ENCODE peak calls at places on chromosomes 3 and 15, in four cellular contexts. One of them, this sample, is unnamed.

GRCh38 chr15:78080088-78080460 is 2.6 kb upstream of the TBC1D2B start:
- DNase-seq in body of pancreas: no peak
- DNase-seq in A549: no peak
- DNase-seq in prostate gland: no peak
- DNase-seq in this sample: no peak

GRCh38 chr3:35322070-35322469 is 317.3 kb upstream of the ARPP21 start:
- DNase-seq in A549: no peak
- DNase-seq in body of pancreas: no peak
- DNase-seq in prostate gland: no peak
- DNase-seq in this sample: no peak

GRCh38 chr3:126636436-126636835 is 18.5 kb downstream of the TXNRD3 start:
- DNase-seq in body of pancreas: no peak
- DNase-seq in A549: no peak
- DNase-seq in prostate gland: no peak
- DNase-seq in this sample: no peak

GRCh38 chr3:62630664-62631063 is 244.6 kb downstream of the CADPS start:
- DNase-seq in A549: no peak
- DNase-seq in body of pancreas: no peak
- DNase-seq in prostate gland: no peak
- DNase-seq in this sample: no peak

GRCh38 chr3:124700880-124701684 is 29.2 kb upstream of the UMPS start:
- DNase-seq in A549: no peak
- DNase-seq in body of pancreas: peak; percentile 51
- DNase-seq in prostate gland: no peak
- DNase-seq in this sample: no peak

GRCh38 chr15:22799902-22800301 is 13.5 kb downstream of the NIPA1 start:
- DNase-seq in prostate gland: no peak
- DNase-seq in body of pancreas: no peak
- DNase-seq in A549: no peak
- DNase-seq in this sample: no peak

GRCh38 chr15:99917237-99917636 is 184.0 kb upstream of the LYSMD4 start:
- DNase-seq in A549: no peak
- DNase-seq in body of pancreas: no peak
- DNase-seq in prostate gland: no peak
- DNase-seq in this sample: no peak

GRCh38 chr3:69433016-69433937 is 47.4 kb upstream of the FRMD4B start:
- DNase-seq in prostate gland: no peak
- DNase-seq in body of pancreas: no peak
- DNase-seq in A549: peak; percentile 6
- DNase-seq in this sample: no peak

GRCh38 chr15:100780208-100780800 is 99.3 kb upstream of the ALDH1A3 start:
- DNase-seq in prostate gland: peak; percentile 2
- DNase-seq in A549: no peak
- DNase-seq in body of pancreas: no peak
- DNase-seq in this sample: no peak

GRCh38 chr3:59784164-59784563 is 734.3 kb upstream of the CFAP20DC start:
- DNase-seq in body of pancreas: no peak
- DNase-seq in A549: no peak
- DNase-seq in prostate gland: no peak
- DNase-seq in this sample: no peak

GRCh38 chr15:75835990-75836952 is 7.0 kb upstream of the UBE2Q2 start:
- DNase-seq in A549: no peak
- DNase-seq in body of pancreas: no peak
- DNase-seq in prostate gland: no peak
- DNase-seq in this sample: no peak

GRCh38 chr3:25830373-25831305 is 40.7 kb downstream of the OXSM start:
- DNase-seq in A549: no peak
- DNase-seq in body of pancreas: no peak
- DNase-seq in prostate gland: peak; percentile 53
- DNase-seq in this sample: no peak

GRCh38 chr15:78909791-78910228 is 35.0 kb downstream of the CTSH start:
- DNase-seq in A549: peak; percentile 63
- DNase-seq in prostate gland: no peak
- DNase-seq in body of pancreas: no peak
- DNase-seq in this sample: no peak

GRCh38 chr3:100782359-100782758 is 73.1 kb downstream of the TFG start:
- DNase-seq in prostate gland: no peak
- DNase-seq in body of pancreas: no peak
- DNase-seq in A549: no peak
- DNase-seq in this sample: no peak

GRCh38 chr15:25171111-25171811 is 216.5 kb downstream of the SNRPN start:
- DNase-seq in A549: no peak
- DNase-seq in prostate gland: peak; percentile 2
- DNase-seq in body of pancreas: peak; percentile 3
- DNase-seq in this sample: no peak

GRCh38 chr15:88802991-88803240 is 320 bp upstream of the ACAN start:
- DNase-seq in A549: no peak
- DNase-seq in body of pancreas: no peak
- DNase-seq in prostate gland: no peak
- DNase-seq in this sample: no peak

GRCh38 chr15:37078000-37078399 is 22.3 kb downstream of the MEIS2 start:
- DNase-seq in A549: no peak
- DNase-seq in prostate gland: no peak
- DNase-seq in body of pancreas: no peak
- DNase-seq in this sample: no peak

GRCh38 chr15:48962662-48963523 is 826 bp downstream of the SHC4 start:
- DNase-seq in prostate gland: peak; percentile 33
- DNase-seq in A549: no peak
- DNase-seq in body of pancreas: peak; percentile 37
- DNase-seq in this sample: no peak

GRCh38 chr3:31832576-31832975 is 148.5 kb downstream of the OSBPL10 start:
- DNase-seq in body of pancreas: no peak
- DNase-seq in prostate gland: no peak
- DNase-seq in A549: no peak
- DNase-seq in this sample: no peak

GRCh38 chr15:45457641-45458539 is 64.7 kb downstream of the SLC30A4 start:
- DNase-seq in body of pancreas: peak; percentile 80
- DNase-seq in A549: peak; percentile 71
- DNase-seq in prostate gland: peak; percentile 82
- DNase-seq in this sample: peak; percentile 66

GRCh38 chr3:29410660-29411405 is 130.0 kb downstream of the RBMS3 start:
- DNase-seq in prostate gland: no peak
- DNase-seq in A549: no peak
- DNase-seq in body of pancreas: no peak
- DNase-seq in this sample: no peak

GRCh38 chr3:67605377-67605776 is 49.0 kb downstream of the SUCLG2 start:
- DNase-seq in prostate gland: no peak
- DNase-seq in A549: peak; percentile 59
- DNase-seq in body of pancreas: no peak
- DNase-seq in this sample: no peak

GRCh38 chr15:68371851-68372250 is 60.1 kb downstream of the ITGA11 start:
- DNase-seq in A549: no peak
- DNase-seq in prostate gland: no peak
- DNase-seq in body of pancreas: no peak
- DNase-seq in this sample: no peak

GRCh38 chr3:175713263-175713662 is 854.1 kb downstream of the NAALADL2 start:
- DNase-seq in prostate gland: no peak
- DNase-seq in A549: no peak
- DNase-seq in body of pancreas: no peak
- DNase-seq in this sample: no peak

GRCh38 chr3:62559831-62560445 is 186.6 kb upstream of the FEZF2 start:
- DNase-seq in body of pancreas: no peak
- DNase-seq in prostate gland: no peak
- DNase-seq in A549: peak; percentile 22
- DNase-seq in this sample: peak; percentile 25

GRCh38 chr3:146142757-146143156 is 18.2 kb downstream of the PLOD2 start:
- DNase-seq in prostate gland: no peak
- DNase-seq in A549: no peak
- DNase-seq in body of pancreas: no peak
- DNase-seq in this sample: no peak

GRCh38 chr3:10371167-10371566 is 50.3 kb upstream of the SEC13 start:
- DNase-seq in A549: no peak
- DNase-seq in body of pancreas: no peak
- DNase-seq in prostate gland: no peak
- DNase-seq in this sample: no peak

GRCh38 chr3:13266651-13267347 is 153.3 kb downstream of the NUP210 start:
- DNase-seq in body of pancreas: no peak
- DNase-seq in A549: no peak
- DNase-seq in prostate gland: no peak
- DNase-seq in this sample: no peak

GRCh38 chr3:126351086-126351770 is 6.0 kb downstream of the KLF15 start:
- DNase-seq in body of pancreas: peak; percentile 13
- DNase-seq in prostate gland: no peak
- DNase-seq in A549: no peak
- DNase-seq in this sample: no peak

GRCh38 chr3:73508330-73508954 is 116.3 kb downstream of the PDZRN3 start:
- DNase-seq in body of pancreas: peak; percentile 72
- DNase-seq in prostate gland: peak; percentile 82
- DNase-seq in A549: peak; percentile 60
- DNase-seq in this sample: peak; percentile 1

GRCh38 chr3:14303336-14304100 is 98.9 kb upstream of the SLC6A6 start:
- DNase-seq in body of pancreas: no peak
- DNase-seq in A549: no peak
- DNase-seq in prostate gland: peak; percentile 73
- DNase-seq in this sample: no peak

GRCh38 chr3:129439381-129439816 is 349 bp downstream of the MBD4 start:
- DNase-seq in body of pancreas: peak; percentile 40
- DNase-seq in prostate gland: peak; percentile 24
- DNase-seq in A549: peak; percentile 15
- DNase-seq in this sample: no peak

GRCh38 chr15:49842331-49842730 is 221.5 kb downstream of the DTWD1 start:
- DNase-seq in body of pancreas: no peak
- DNase-seq in prostate gland: no peak
- DNase-seq in A549: no peak
- DNase-seq in this sample: no peak

GRCh38 chr3:45988100-45988761 is 7.4 kb downstream of the FYCO1 start:
- DNase-seq in prostate gland: no peak
- DNase-seq in A549: no peak
- DNase-seq in body of pancreas: no peak
- DNase-seq in this sample: no peak
- H3K4me1 ChIP-seq in prostate gland: peaks cover 40% of the 10 kb centered on the region
- H3K4me1 ChIP-seq in A549: peaks cover 43% of the 10 kb centered on the region
- H3K4me1 ChIP-seq in body of pancreas: peaks cover 95% of the 10 kb centered on the region
- H3K4me1 ChIP-seq in this sample: peaks cover 30% of the 10 kb centered on the region

DNA sequence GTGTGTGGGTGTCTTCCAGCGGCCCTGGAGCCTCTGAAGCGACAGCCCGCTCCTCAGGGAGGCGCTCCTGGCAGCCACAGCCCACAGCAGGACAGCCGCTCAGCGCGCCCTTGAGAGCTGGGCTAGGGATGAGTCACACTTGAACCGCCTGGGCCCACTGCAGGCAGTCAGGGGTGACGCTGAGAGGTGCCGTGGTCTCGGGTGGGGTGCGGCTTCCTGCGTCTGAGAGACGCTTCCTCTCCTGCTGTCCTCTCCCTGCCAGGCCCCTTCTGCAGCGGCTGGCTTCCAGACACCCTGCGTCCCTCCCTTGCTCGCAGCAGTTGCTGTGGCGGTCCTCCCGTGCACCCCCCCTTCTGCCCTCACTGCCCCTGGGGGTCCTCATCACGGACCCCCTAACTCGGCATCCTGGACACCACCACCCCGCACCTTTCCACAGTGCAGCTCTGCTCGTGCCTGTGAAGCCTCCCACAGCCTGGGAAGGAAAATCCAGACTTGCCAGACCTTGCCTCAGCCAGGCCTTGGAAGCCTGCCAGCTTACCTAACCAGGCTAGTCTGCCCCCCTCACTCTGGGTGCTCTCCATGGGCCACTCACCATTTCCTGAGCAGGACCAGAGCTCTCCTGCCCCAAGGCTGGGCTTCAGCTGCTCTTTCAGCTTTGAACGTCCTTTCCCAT is 1.1 kb upstream of the SPTBN5 start:
- DNase-seq in A549: peak; percentile 13
- DNase-seq in body of pancreas: peak; percentile 84
- DNase-seq in prostate gland: peak; percentile 36
- DNase-seq in this sample: peak; percentile 57
- H3K4me1 ChIP-seq in A549: peaks cover 11% of the 10 kb centered on the region
- H3K4me1 ChIP-seq in body of pancreas: peaks cover 40% of the 10 kb centered on the region
- H3K4me1 ChIP-seq in prostate gland: peaks cover 3% of the 10 kb centered on the region
- H3K4me1 ChIP-seq in this sample: peaks cover 19% of the 10 kb centered on the region

DNA sequence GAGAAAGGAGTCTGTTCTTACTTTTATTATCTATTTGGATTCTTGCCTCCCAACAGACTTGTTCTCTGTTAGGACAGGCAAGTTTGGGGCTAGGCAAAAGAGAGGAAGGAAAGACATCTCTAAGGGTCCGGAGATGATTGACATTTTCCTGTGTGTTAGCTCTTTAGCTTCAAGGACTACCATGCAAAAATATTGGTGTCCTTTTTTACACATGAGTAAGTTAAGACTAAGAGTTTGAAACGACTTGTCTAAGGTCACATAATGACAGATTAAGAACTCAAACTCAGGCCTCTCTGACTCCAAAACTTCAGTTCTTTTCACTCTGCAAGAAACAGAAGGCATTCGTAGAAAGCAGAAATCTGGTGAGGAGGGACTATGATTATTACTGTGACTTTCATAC is 5.9 kb downstream of the LMCD1 start:
- DNase-seq in prostate gland: no peak
- DNase-seq in A549: no peak
- DNase-seq in body of pancreas: no peak
- DNase-seq in this sample: no peak
- H3K4me1 ChIP-seq in prostate gland: peaks cover 5% of the 10 kb centered on the region
- H3K4me1 ChIP-seq in A549: peaks cover 82% of the 10 kb centered on the region
- H3K4me1 ChIP-seq in body of pancreas: peaks cover 49% of the 10 kb centered on the region
- H3K4me1 ChIP-seq in this sample: peaks cover 14% of the 10 kb centered on the region

GRCh38 chr15:43748376-43748775 is 2.1 kb downstream of the PDIA3 start:
- DNase-seq in prostate gland: no peak
- DNase-seq in body of pancreas: no peak
- DNase-seq in A549: no peak
- DNase-seq in this sample: no peak

GRCh38 chr15:43751885-43752284 is 5.6 kb downstream of the PDIA3 start:
- DNase-seq in prostate gland: no peak
- DNase-seq in body of pancreas: no peak
- DNase-seq in A549: no peak
- DNase-seq in this sample: no peak

GRCh38 chr15:43749690-43750345 is 3.6 kb downstream of the PDIA3 start:
- DNase-seq in prostate gland: no peak
- DNase-seq in body of pancreas: no peak
- DNase-seq in A549: no peak
- DNase-seq in this sample: no peak
- H3K4me1 ChIP-seq in prostate gland: peaks cover 4% of the 10 kb centered on the region
- H3K4me1 ChIP-seq in body of pancreas: peaks cover 66% of the 10 kb centered on the region
- H3K4me1 ChIP-seq in A549: peaks cover 7% of the 10 kb centered on the region
- H3K4me1 ChIP-seq in this sample: peaks cover 25% of the 10 kb centered on the region